ENCODE peak calls at places on chromosomes 12 and 14, in six cellular contexts. One of them, this sample, is unnamed.
A peak's percentile ranks its signal among the peaks of the same experiment; 100 is the strongest.

GRCh38 chr14:89372156-89372555 is 44.9 kb downstream of the FOXN3 start:
- DNase-seq in mammary epithelial cell: no peak
- DNase-seq in cardiac muscle cell: no peak
- DNase-seq in brain microvascular endothelial cell: no peak
- DNase-seq in GM23338: no peak
- DNase-seq in AG10803: peak; percentile 42
- DNase-seq in this sample: no peak

GRCh38 chr14:95832012-95832411 is 44.6 kb upstream of the TUNAR start:
- DNase-seq in cardiac muscle cell: no peak
- DNase-seq in brain microvascular endothelial cell: no peak
- DNase-seq in mammary epithelial cell: no peak
- DNase-seq in AG10803: no peak
- DNase-seq in GM23338: peak; percentile 33
- DNase-seq in this sample: no peak

GRCh38 chr14:35400707-35401421 is 3.7 kb downstream of the NFKBIA start:
- DNase-seq in mammary epithelial cell: peak; percentile 68
- DNase-seq in brain microvascular endothelial cell: no peak
- DNase-seq in cardiac muscle cell: peak; percentile 62
- DNase-seq in AG10803: no peak
- DNase-seq in GM23338: no peak
- DNase-seq in this sample: no peak

GRCh38 chr12:97567619-97568110 is 105.1 kb downstream of the RMST start:
- DNase-seq in brain microvascular endothelial cell: no peak
- DNase-seq in cardiac muscle cell: no peak
- DNase-seq in mammary epithelial cell: no peak
- DNase-seq in GM23338: no peak
- DNase-seq in AG10803: no peak
- DNase-seq in this sample: no peak

GRCh38 chr12:113609692-113610469 is 138.2 kb upstream of the LHX5 start:
- DNase-seq in brain microvascular endothelial cell: no peak
- DNase-seq in mammary epithelial cell: no peak
- DNase-seq in GM23338: peak; percentile 81
- DNase-seq in AG10803: no peak
- DNase-seq in cardiac muscle cell: no peak
- DNase-seq in this sample: no peak

GRCh38 chr12:18140969-18141368 is 51.0 kb upstream of the RERGL start:
- DNase-seq in GM23338: no peak
- DNase-seq in AG10803: no peak
- DNase-seq in mammary epithelial cell: no peak
- DNase-seq in brain microvascular endothelial cell: no peak
- DNase-seq in cardiac muscle cell: peak; percentile 3
- DNase-seq in this sample: peak; percentile 3

GRCh38 chr14:103698380-103699260 is 16.6 kb downstream of the XRCC3 start:
- DNase-seq in brain microvascular endothelial cell: no peak
- DNase-seq in cardiac muscle cell: no peak
- DNase-seq in AG10803: no peak
- DNase-seq in GM23338: no peak
- DNase-seq in mammary epithelial cell: no peak
- DNase-seq in this sample: no peak

GRCh38 chr12:86834217-86834616 is 578.0 kb upstream of the MGAT4C start:
- DNase-seq in cardiac muscle cell: no peak
- DNase-seq in mammary epithelial cell: no peak
- DNase-seq in AG10803: no peak
- DNase-seq in brain microvascular endothelial cell: no peak
- DNase-seq in GM23338: no peak
- DNase-seq in this sample: no peak

GRCh38 chr12:82672811-82673495 is 13.8 kb upstream of the TMTC2 start:
- DNase-seq in brain microvascular endothelial cell: no peak
- DNase-seq in GM23338: no peak
- DNase-seq in cardiac muscle cell: peak; percentile 71
- DNase-seq in AG10803: no peak
- DNase-seq in mammary epithelial cell: no peak
- DNase-seq in this sample: peak; percentile 17

GRCh38 chr12:48084066-48084465 is 21.8 kb downstream of the SENP1 start:
- DNase-seq in AG10803: peak; percentile 36
- DNase-seq in mammary epithelial cell: no peak
- DNase-seq in GM23338: peak; percentile 47
- DNase-seq in cardiac muscle cell: peak; percentile 53
- DNase-seq in brain microvascular endothelial cell: no peak
- DNase-seq in this sample: no peak

GRCh38 chr12:104090685-104091084 is 26.4 kb downstream of the HCFC2 start:
- DNase-seq in GM23338: peak; percentile 77
- DNase-seq in brain microvascular endothelial cell: no peak
- DNase-seq in AG10803: no peak
- DNase-seq in cardiac muscle cell: no peak
- DNase-seq in mammary epithelial cell: no peak
- DNase-seq in this sample: no peak

GRCh38 chr14:23469127-23469905 is at the start of gene NGDN:
- DNase-seq in brain microvascular endothelial cell: peak; percentile 100
- DNase-seq in mammary epithelial cell: peak; percentile 100
- DNase-seq in cardiac muscle cell: peak; percentile 100
- DNase-seq in GM23338: peak; percentile 99
- DNase-seq in AG10803: peak; percentile 100
- DNase-seq in this sample: peak; percentile 99
- H3K4me3 ChIP-seq in brain microvascular endothelial cell: peak within 1 kb of the TSS; percentile 98
- H3K4me3 ChIP-seq in mammary epithelial cell: peak within 1 kb of the TSS; percentile 65
- H3K4me3 ChIP-seq in cardiac muscle cell: peak within 1 kb of the TSS; percentile 74
- H3K4me3 ChIP-seq in GM23338: peak within 1 kb of the TSS; percentile 73
- H3K4me3 ChIP-seq in AG10803: peak within 1 kb of the TSS; percentile 81
- H3K4me3 ChIP-seq in this sample: peak within 1 kb of the TSS; percentile 88

DNA sequence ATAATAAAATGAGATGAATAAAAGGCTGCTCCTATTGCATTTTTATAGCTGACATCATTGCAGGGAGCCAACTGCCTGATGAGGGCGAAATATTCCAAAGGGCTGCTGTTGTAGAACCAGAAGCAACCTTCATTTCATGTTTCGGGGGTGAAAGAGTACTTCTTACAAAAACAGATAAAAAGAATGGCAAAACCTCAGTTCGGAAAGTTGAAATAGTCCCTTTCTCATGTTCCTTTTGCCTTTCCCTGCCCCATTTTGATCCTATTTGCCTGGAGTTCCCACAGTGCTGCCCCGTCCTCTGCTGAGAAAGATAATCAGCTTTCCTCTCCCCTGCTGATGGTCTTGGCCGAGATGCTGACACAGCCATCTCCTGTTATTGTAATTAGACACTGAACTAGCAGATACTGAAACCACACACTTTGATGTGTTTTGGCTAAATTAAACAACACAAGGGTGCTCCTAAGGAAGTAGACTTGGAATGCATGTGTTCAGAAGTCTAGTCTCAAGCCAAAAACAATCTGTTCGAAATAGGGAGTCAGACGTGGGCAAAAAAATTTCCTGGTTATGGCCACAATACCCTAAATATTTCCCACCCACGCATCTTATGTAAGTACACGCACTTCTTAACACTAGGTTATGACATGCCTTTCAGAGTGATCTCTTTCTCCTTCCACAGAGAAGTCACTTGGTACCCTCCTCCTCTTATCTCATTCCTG is 117.2 kb downstream of the PPM1H start:
- DNase-seq in AG10803: peak; percentile 13
- DNase-seq in mammary epithelial cell: peak; percentile 11
- DNase-seq in cardiac muscle cell: peak; percentile 83
- DNase-seq in GM23338: no peak
- DNase-seq in brain microvascular endothelial cell: peak; percentile 87
- DNase-seq in this sample: no peak
- TF ChIP-seq CTCF in AG10803: no peak
- TF ChIP-seq CTCF in mammary epithelial cell: no peak
- TF ChIP-seq CTCF in cardiac muscle cell: no peak
- TF ChIP-seq CTCF in GM23338: no peak
- TF ChIP-seq CTCF in brain microvascular endothelial cell: peak; percentile 10
- TF ChIP-seq CTCF in this sample: peak; percentile 3

GRCh38 chr12:57460457-57461325 is 1.1 kb downstream of the GLI1 start:
- DNase-seq in mammary epithelial cell: no peak
- DNase-seq in GM23338: peak; percentile 91
- DNase-seq in cardiac muscle cell: no peak
- DNase-seq in AG10803: no peak
- DNase-seq in brain microvascular endothelial cell: no peak
- DNase-seq in this sample: no peak

GRCh38 chr12:57459055-57459749 is 383 bp upstream of the GLI1 start:
- DNase-seq in mammary epithelial cell: peak; percentile 89
- DNase-seq in cardiac muscle cell: peak; percentile 98
- DNase-seq in GM23338: peak; percentile 99
- DNase-seq in AG10803: peak; percentile 95
- DNase-seq in brain microvascular endothelial cell: peak; percentile 91
- DNase-seq in this sample: peak; percentile 92

GRCh38 chr12:57459750-57460400 is at the start of gene GLI1:
- DNase-seq in cardiac muscle cell: no peak
- DNase-seq in AG10803: peak; percentile 41
- DNase-seq in mammary epithelial cell: no peak
- DNase-seq in brain microvascular endothelial cell: no peak
- DNase-seq in GM23338: peak; percentile 71
- DNase-seq in this sample: no peak

GRCh38 chr12:57456737-57457490 is 1.8 kb downstream of the INHBE start:
- DNase-seq in GM23338: no peak
- DNase-seq in mammary epithelial cell: peak; percentile 35
- DNase-seq in cardiac muscle cell: no peak
- DNase-seq in AG10803: no peak
- DNase-seq in brain microvascular endothelial cell: no peak
- DNase-seq in this sample: peak; percentile 11

GRCh38 chr12:57458665-57459054 is 925 bp upstream of the GLI1 start:
- DNase-seq in AG10803: no peak
- DNase-seq in cardiac muscle cell: no peak
- DNase-seq in mammary epithelial cell: no peak
- DNase-seq in brain microvascular endothelial cell: no peak
- DNase-seq in GM23338: no peak
- DNase-seq in this sample: no peak
- H3K4me3 ChIP-seq in AG10803: peak overlapping the region; percentile 83
- H3K4me3 ChIP-seq in cardiac muscle cell: peak overlapping the region; percentile 43
- H3K4me3 ChIP-seq in mammary epithelial cell: peak overlapping the region; percentile 68
- H3K4me3 ChIP-seq in brain microvascular endothelial cell: peak overlapping the region; percentile 75
- H3K4me3 ChIP-seq in GM23338: peak overlapping the region; percentile 86
- H3K4me3 ChIP-seq in this sample: peak overlapping the region; percentile 87

GRCh38 chr12:125183187-125184067 is 118.2 kb downstream of the AACS start:
- DNase-seq in AG10803: peak; percentile 66
- DNase-seq in cardiac muscle cell: peak; percentile 81
- DNase-seq in brain microvascular endothelial cell: peak; percentile 73
- DNase-seq in mammary epithelial cell: peak; percentile 58
- DNase-seq in GM23338: peak; percentile 90
- DNase-seq in this sample: peak; percentile 70
- TF ChIP-seq CTCF in AG10803: peak; percentile 96
- TF ChIP-seq CTCF in cardiac muscle cell: peak; percentile 99
- TF ChIP-seq CTCF in brain microvascular endothelial cell: peak; percentile 100
- TF ChIP-seq CTCF in mammary epithelial cell: peak; percentile 99
- TF ChIP-seq CTCF in GM23338: peak; percentile 95
- TF ChIP-seq CTCF in this sample: peak; percentile 97

DNA sequence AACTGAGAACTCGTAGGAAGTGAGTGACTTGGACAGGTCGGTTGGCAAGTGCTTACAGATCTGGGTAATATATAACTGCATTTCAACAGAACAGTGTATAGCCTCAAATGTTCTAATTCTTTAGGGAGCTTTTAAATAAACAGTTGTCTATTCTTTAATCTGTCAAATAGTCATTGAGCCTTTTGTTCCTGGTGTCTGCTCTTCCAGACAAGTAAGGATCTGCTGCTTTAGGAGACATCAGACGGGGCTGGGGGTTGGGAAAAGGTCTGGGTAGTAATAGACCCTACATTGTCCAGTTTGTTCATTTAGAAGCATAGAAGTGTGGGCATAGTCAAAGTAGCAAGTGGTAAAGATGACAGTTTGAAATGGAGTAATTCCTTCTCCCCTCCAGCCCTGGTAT is 2.0 kb downstream of the PTPN11 start:
- DNase-seq in brain microvascular endothelial cell: no peak
- DNase-seq in cardiac muscle cell: no peak
- DNase-seq in mammary epithelial cell: no peak
- DNase-seq in AG10803: no peak
- DNase-seq in GM23338: no peak
- DNase-seq in this sample: no peak
- H3K4me3 ChIP-seq in brain microvascular endothelial cell: no peak overlapping the region
- H3K4me3 ChIP-seq in cardiac muscle cell: no peak overlapping the region
- H3K4me3 ChIP-seq in mammary epithelial cell: no peak overlapping the region
- H3K4me3 ChIP-seq in AG10803: no peak overlapping the region
- H3K4me3 ChIP-seq in GM23338: no peak overlapping the region
- H3K4me3 ChIP-seq in this sample: no peak overlapping the region

GRCh38 chr12:108560321-108560721 is 652 bp downstream of the SART3 start:
- DNase-seq in cardiac muscle cell: peak; percentile 95
- DNase-seq in AG10803: peak; percentile 82
- DNase-seq in mammary epithelial cell: peak; percentile 58
- DNase-seq in GM23338: no peak
- DNase-seq in brain microvascular endothelial cell: peak; percentile 56
- DNase-seq in this sample: no peak

GRCh38 chr12:108561852-108562347 is 496 bp upstream of the ISCU start:
- DNase-seq in mammary epithelial cell: no peak
- DNase-seq in cardiac muscle cell: no peak
- DNase-seq in GM23338: no peak
- DNase-seq in brain microvascular endothelial cell: no peak
- DNase-seq in AG10803: no peak
- DNase-seq in this sample: no peak

GRCh38 chr12:108562348-108563134 is at the start of gene ISCU:
- DNase-seq in AG10803: peak; percentile 94
- DNase-seq in mammary epithelial cell: peak; percentile 96
- DNase-seq in brain microvascular endothelial cell: peak; percentile 90
- DNase-seq in cardiac muscle cell: peak; percentile 99
- DNase-seq in GM23338: peak; percentile 98
- DNase-seq in this sample: peak; percentile 99

GRCh38 chr12:108560752-108561719 is at the start of gene SART3:
- DNase-seq in mammary epithelial cell: peak; percentile 83
- DNase-seq in cardiac muscle cell: peak; percentile 90
- DNase-seq in brain microvascular endothelial cell: peak; percentile 82
- DNase-seq in GM23338: peak; percentile 93
- DNase-seq in AG10803: peak; percentile 88
- DNase-seq in this sample: peak; percentile 80

DNA sequence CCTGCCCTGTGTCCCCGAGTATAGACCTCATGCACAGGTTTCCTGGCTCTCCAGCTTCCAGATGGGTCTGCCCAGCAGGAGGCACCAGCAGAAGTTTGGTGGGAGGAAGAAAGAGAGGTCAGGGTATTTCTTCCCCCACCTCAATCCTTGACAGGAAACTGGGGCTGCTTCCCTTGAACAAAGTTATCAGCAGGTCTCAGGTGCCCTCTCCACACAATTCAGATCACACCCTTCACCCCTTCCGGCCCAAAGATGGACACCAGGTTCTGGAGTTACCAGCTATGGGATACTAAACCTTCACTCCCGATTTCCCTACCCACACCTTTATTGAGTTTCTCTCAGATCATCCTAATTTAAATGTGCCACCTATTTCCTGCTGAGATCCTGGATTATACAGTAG is 1.2 kb downstream of the SART3 start:
- DNase-seq in brain microvascular endothelial cell: no peak
- DNase-seq in GM23338: no peak
- DNase-seq in mammary epithelial cell: no peak
- DNase-seq in AG10803: no peak
- DNase-seq in cardiac muscle cell: no peak
- DNase-seq in this sample: no peak
- TF ChIP-seq CTCF in brain microvascular endothelial cell: peak; percentile 28
- TF ChIP-seq CTCF in GM23338: no peak
- TF ChIP-seq CTCF in mammary epithelial cell: peak; percentile 16
- TF ChIP-seq CTCF in AG10803: no peak
- TF ChIP-seq CTCF in cardiac muscle cell: no peak
- TF ChIP-seq CTCF in this sample: no peak